ENCODE peak calls at places on chromosomes 2 and 18, in ten cellular contexts. I is CD8-positive, alpha-beta T cell; Y is kidney; P is CD8-positive, alpha-beta memory T cell; Z is CD4-positive, CD25-positive, alpha-beta regulatory T cell; D is IMR-90; T is aorta; Q is prostate gland; U is PC-3; F is naive thymus-derived CD4-positive, alpha-beta T cell. C is an unnamed sample. For H3K9me3, the result is how much of the 10 kb centered on the place peaks cover.

GRCh38 chr2:45567288-45567963 is 43.6 kb downstream of the SRBD1 start:
- DNase-seq in Y (peak), F (no peak), P (no peak), Z (no peak), T (no peak), Q (no peak), D (no peak), U (no peak), I (no peak), C (no peak)

GRCh38 chr18:62878305-62878704 is 163.0 kb downstream of the PHLPP1 start:
- DNase-seq in I (no peak), Z (no peak), F (no peak), D (no peak), T (no peak), Y (no peak), U (no peak), Q (no peak), P (no peak), C (no peak)

GRCh38 chr2:28134262-28134812 is 243.8 kb downstream of the BABAM2 start:
- DNase-seq in Z (no peak), U (peak), T (no peak), Q (peak), I (no peak), Y (no peak), D (no peak), P (no peak), F (peak), C (no peak)

GRCh38 chr2:67213270-67213670 is 183.9 kb upstream of the ETAA1 start:
- DNase-seq in P (no peak), U (no peak), T (no peak), Z (no peak), Q (no peak), D (no peak), Y (no peak), I (no peak), F (no peak), C (no peak)

GRCh38 chr2:164474873-164475272 is 146.4 kb downstream of the GRB14 start:
- DNase-seq in T (no peak), P (no peak), U (no peak), D (no peak), Q (no peak), F (no peak), Z (no peak), I (no peak), Y (no peak), C (no peak)

GRCh38 chr2:159793265-159793664 is 4.7 kb downstream of the CD302 start:
- DNase-seq in U (no peak), Y (no peak), T (no peak), Z (no peak), F (no peak), I (no peak), D (no peak), Q (no peak), P (no peak), C (no peak)

GRCh38 chr2:126406267-126406666 is 249.7 kb upstream of the GYPC start:
- DNase-seq in Q (no peak), Z (no peak), T (no peak), U (no peak), I (no peak), P (no peak), D (no peak), F (no peak), Y (no peak), C (no peak)

GRCh38 chr18:76569644-76570415 is 74.8 kb upstream of the ZNF516 start:
- DNase-seq in F (no peak), Z (no peak), T (no peak), U (no peak), D (no peak), P (no peak), I (peak), Q (no peak), Y (no peak), C (no peak)

GRCh38 chr18:11108956-11109355 is 40.4 kb downstream of the PIEZO2 start:
- DNase-seq in T (no peak), Q (no peak), U (no peak), F (no peak), P (no peak), D (no peak), Z (no peak), I (no peak), Y (no peak), C (no peak)

GRCh38 chr2:101533611-101534601 is 59.0 kb upstream of the RFX8 start:
- DNase-seq in F (no peak), I (no peak), U (no peak), Q (no peak), P (no peak), Z (no peak), T (no peak), Y (no peak), D (no peak), C (no peak)

GRCh38 chr2:72004201-72004915 is 143.3 kb downstream of the CYP26B1 start:
- DNase-seq in I (no peak), Z (no peak), F (no peak), T (no peak), Y (no peak), D (no peak), P (no peak), U (no peak), Q (no peak), C (no peak)

GRCh38 chr2:211664321-211664720 is 874.3 kb downstream of the ERBB4 start:
- DNase-seq in Y (no peak), T (no peak), Z (no peak), P (no peak), U (no peak), Q (no peak), F (no peak), D (no peak), I (no peak), C (no peak)

GRCh38 chr2:169796441-169796840 is 2.2 kb upstream of the SSB start:
- DNase-seq in T (no peak), Y (no peak), I (no peak), F (no peak), Q (no peak), U (peak), P (no peak), D (peak), Z (no peak), C (no peak)

GRCh38 chr2:230865324-230865765 is 603 bp downstream of the ITM2C start:
- DNase-seq in F (no peak), U (no peak), T (peak), D (no peak), Z (no peak), I (no peak), Q (no peak), Y (no peak), P (no peak), C (no peak)

GRCh38 chr2:23436346-23437099 is 51.5 kb downstream of the KLHL29 start:
- DNase-seq in T (peak), P (no peak), Y (no peak), I (no peak), D (peak), F (no peak), U (peak), Q (no peak), Z (no peak), C (no peak)

GRCh38 chr18:48441405-48441881 is 32.3 kb upstream of the ZBTB7C start:
- DNase-seq in P (no peak), T (peak), I (no peak), D (no peak), Q (no peak), F (no peak), Y (peak), U (no peak), Z (no peak), C (no peak)

GRCh38 chr2:216560695-216561370 is 62.2 kb downstream of the RPL37A start:
- DNase-seq in Q (no peak), F (no peak), Y (no peak), U (no peak), Z (no peak), P (no peak), I (no peak), T (peak), D (peak), C (no peak)

GRCh38 chr2:113098532-113098931 is 28.9 kb upstream of the IL1RN start:
- DNase-seq in D (no peak), Q (no peak), Y (no peak), T (no peak), F (no peak), Z (no peak), U (no peak), I (no peak), P (no peak), C (no peak)

GRCh38 chr2:9107168-9108025 is 99.2 kb upstream of the ASAP2 start:
- DNase-seq in Z (no peak), U (no peak), D (no peak), P (no peak), Y (peak), I (no peak), Q (no peak), F (no peak), T (no peak), C (no peak)

GRCh38 chr2:72950558-72951255 is 33.4 kb downstream of the EMX1 start:
- DNase-seq in Z (no peak), U (no peak), P (no peak), I (no peak), F (no peak), D (no peak), Q (no peak), T (no peak), Y (peak), C (no peak)

GRCh38 chr2:64681479-64681967 is 27.8 kb upstream of the SERTAD2 start:
- DNase-seq in Z (no peak), T (no peak), Q (no peak), F (no peak), U (no peak), I (no peak), D (no peak), P (no peak), Y (no peak), C (no peak)

GRCh38 chr18:27223570-27224340 is 38.6 kb upstream of the CHST9 start:
- DNase-seq in F (no peak), Z (no peak), D (no peak), P (no peak), T (no peak), I (no peak), Y (no peak), U (no peak), Q (no peak), C (no peak)

GRCh38 chr2:177830881-177831386 is 241.6 kb downstream of the PDE11A start:
- DNase-seq in P (no peak), Q (peak), D (no peak), T (no peak), F (no peak), I (no peak), Z (no peak), Y (no peak), U (no peak), C (no peak)

GRCh38 chr2:191927319-191927867 is 80.5 kb upstream of the CAVIN2 start:
- DNase-seq in Z (no peak), I (no peak), P (no peak), D (peak), U (peak), Y (no peak), T (peak), F (no peak), Q (peak), C (no peak)

GRCh38 chr2:207163053-207163814 is 2.5 kb downstream of the KLF7 start:
- DNase-seq in D (peak), T (no peak), P (no peak), Q (peak), Z (peak), I (no peak), Y (peak), U (peak), F (no peak), C (no peak)

GRCh38 chr2:204888222-204888621 is 342.9 kb downstream of the PARD3B start:
- DNase-seq in P (no peak), D (no peak), Y (no peak), U (no peak), Z (no peak), I (no peak), Q (no peak), F (no peak), T (no peak), C (no peak)

GRCh38 chr2:136253288-136254004 is 135.5 kb upstream of the CXCR4 start:
- DNase-seq in Z (no peak), F (no peak), Q (no peak), D (no peak), Y (no peak), I (no peak), T (no peak), P (no peak), U (no peak), C (no peak)

GRCh38 chr2:42562474-42563144 is 5.8 kb upstream of the MTA3 start:
- DNase-seq in Z (no peak), T (no peak), P (no peak), U (peak), D (no peak), Y (no peak), Q (peak), I (no peak), F (no peak), C (no peak)

GRCh38 chr2:132252894-132253264 is 91.1 kb upstream of the ANKRD30BL start:
- DNase-seq in Q (no peak), P (no peak), T (no peak), Y (peak), Z (no peak), I (no peak), D (no peak), F (no peak), U (no peak), C (no peak)

GRCh38 chr2:132252191-132252893 is 90.6 kb upstream of the ANKRD30BL start:
- DNase-seq in Y (peak), T (no peak), D (no peak), Q (no peak), P (no peak), F (no peak), U (no peak), I (no peak), Z (no peak), C (no peak)

GRCh38 chr2:132255714-132256113 is 94.0 kb upstream of the ANKRD30BL start:
- DNase-seq in P (no peak), Y (no peak), Z (no peak), T (no peak), F (no peak), I (no peak), D (no peak), U (no peak), Q (no peak), C (no peak)

GRCh38 chr2:132253496-132254305 is 91.9 kb upstream of the ANKRD30BL start:
- DNase-seq in Y (peak), T (peak), U (no peak), F (no peak), P (no peak), I (no peak), Q (no peak), D (no peak), Z (no peak), C (no peak)

DNA sequence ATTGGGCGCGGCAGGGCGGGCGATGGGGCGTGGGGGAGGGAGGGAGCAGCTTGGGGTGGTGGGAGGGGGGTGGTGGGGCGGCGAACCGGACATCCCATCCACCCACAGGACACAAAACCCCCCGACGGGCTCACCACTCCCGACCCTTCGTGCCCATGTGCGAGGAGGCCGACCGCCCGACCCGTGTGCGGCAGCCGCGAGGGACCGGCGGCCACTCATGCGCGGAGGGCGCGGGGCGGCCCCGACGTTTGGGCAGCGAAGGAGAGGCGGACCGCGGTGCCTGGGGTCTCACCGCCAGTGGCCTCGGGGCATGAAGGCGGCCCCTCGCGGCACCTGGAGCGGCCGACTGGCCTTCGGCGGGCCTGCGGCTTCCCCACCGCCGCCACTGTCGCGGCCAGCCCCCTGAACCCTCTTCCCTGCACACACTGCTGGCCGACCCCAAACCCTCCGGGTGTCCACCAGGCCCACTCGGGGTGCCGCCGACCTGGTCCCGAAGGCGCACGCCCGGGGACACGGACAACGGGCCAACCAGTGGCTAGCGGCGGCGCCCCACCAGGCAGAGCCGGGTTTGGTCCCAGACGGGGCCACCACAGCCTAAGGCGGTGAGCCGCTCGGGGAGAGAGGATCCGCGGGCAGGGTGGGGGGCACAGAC is 94.6 kb upstream of the ANKRD30BL start:
- DNase-seq in Z (no peak), D (no peak), I (peak), F (no peak), T (peak), U (no peak), Q (no peak), Y (peak), P (no peak), C (no peak)
- H3K9me3 ChIP-seq in Z (under half), D (under half), I (under half), F (under half), T (under half), U (under half), Q (under half), Y (under half), P (under half), C (under half)

GRCh38 chr2:15126373-15126772 is 434.8 kb downstream of the NBAS start:
- DNase-seq in P (no peak), I (no peak), Y (no peak), D (no peak), F (no peak), Z (no peak), Q (no peak), U (no peak), T (no peak), C (no peak)
- H3K9me3 ChIP-seq in P (under half), I (under half), Y (under half), D (under half), F (under half), Z (under half), Q (under half), U (under half), T (under half), C (under half)

GRCh38 chr18:72261562-72261961 is 282.6 kb downstream of the CBLN2 start:
- DNase-seq in T (no peak), Y (no peak), F (no peak), D (no peak), I (no peak), U (no peak), Q (no peak), P (no peak), Z (no peak), C (no peak)
- H3K9me3 ChIP-seq in T (under half), Y (under half), F (under half), D (under half), I (under half), U (under half), Q (under half), P (under half), Z (under half), C (under half)

DNA sequence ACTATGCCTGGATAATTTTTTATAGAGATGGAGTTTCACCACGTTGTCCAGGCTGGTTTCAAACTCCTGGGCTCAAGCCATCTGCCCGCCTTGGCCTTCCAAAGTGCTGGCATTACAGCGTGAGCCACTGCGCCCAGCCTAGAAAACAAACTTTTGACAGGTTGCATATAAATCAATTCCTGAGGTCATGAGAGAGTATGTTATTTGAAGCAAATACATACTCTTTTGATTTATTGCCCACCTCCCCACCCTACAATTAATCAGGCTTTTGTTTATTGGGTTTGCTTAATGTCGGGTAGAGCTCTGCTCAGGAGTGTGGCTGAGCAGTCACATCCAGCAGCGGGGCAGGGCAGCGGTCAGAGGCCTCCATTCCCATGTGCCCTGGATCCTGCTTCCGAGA is 37.9 kb upstream of the ASB1 start:
- DNase-seq in Z (no peak), P (no peak), D (no peak), Y (no peak), F (no peak), I (no peak), T (no peak), U (no peak), Q (peak), C (no peak)
- H3K9me3 ChIP-seq in Z (under half), P (under half), D (under half), Y (under half), F (under half), I (under half), T (under half), U (under half), Q (under half), C (under half)